ENCODE peak calls at places on chromosomes 16 and 17, in seven cellular contexts. J is testis, I is esophagus squamous epithelium, X is heart right ventricle, Y is ascending aorta, N is thoracic aorta, U is mucosa of descending colon. V is an unnamed sample. For H3K4me1, the result is how much of the 10 kb centered on the place peaks cover.

GRCh38 chr16:12515771-12516170 is 287.9 kb downstream of the CPPED1 start:
- DNase-seq in N (no peak), I (no peak), U (no peak), X (no peak), J (no peak), Y (no peak), V (no peak)

GRCh38 chr16:70573451-70574121 is 50.0 kb downstream of the SF3B3 start:
- DNase-seq in X (peak), Y (no peak), J (peak), N (no peak), I (no peak), U (no peak), V (no peak)

GRCh38 chr16:85151603-85152413 is 39.5 kb upstream of the CIBAR2 start:
- DNase-seq in Y (peak), N (peak), X (peak), U (peak), I (no peak), J (peak), V (peak)

GRCh38 chr17:30332057-30332542 is 1.8 kb downstream of the TMIGD1 start:
- DNase-seq in U (no peak), Y (no peak), J (no peak), N (no peak), I (no peak), X (no peak), V (no peak)

GRCh38 chr16:68563631-68564366 is 24.7 kb downstream of the ZFP90 start:
- DNase-seq in Y (no peak), J (no peak), N (no peak), I (no peak), U (no peak), X (no peak), V (no peak)

GRCh38 chr17:36493956-36494355 is 7.5 kb downstream of the ZNHIT3 start:
- DNase-seq in Y (no peak), I (no peak), N (no peak), U (no peak), X (no peak), J (no peak), V (no peak)

GRCh38 chr17:77963441-77963840 is 4.9 kb downstream of the TNRC6C start:
- DNase-seq in Y (no peak), J (peak), U (no peak), I (no peak), N (no peak), X (peak), V (no peak)

GRCh38 chr16:89880477-89881367 is 7.3 kb downstream of the TCF25 start:
- DNase-seq in X (no peak), Y (no peak), N (no peak), J (no peak), I (no peak), U (no peak), V (no peak)

GRCh38 chr17:3666516-3666915 is 1.9 kb downstream of the TAX1BP3 start:
- DNase-seq in J (no peak), U (no peak), X (no peak), Y (no peak), N (no peak), I (no peak), V (no peak)

GRCh38 chr17:14084955-14085354 is 15.7 kb downstream of the COX10 start:
- DNase-seq in I (no peak), Y (no peak), U (no peak), J (no peak), N (no peak), X (no peak), V (no peak)

GRCh38 chr17:74408830-74409229 is 23.1 kb upstream of the GPRC5C start:
- DNase-seq in U (no peak), J (no peak), Y (no peak), N (no peak), I (no peak), X (no peak), V (no peak)

GRCh38 chr17:42387663-42388380 is 420 bp downstream of the STAT3 start:
- DNase-seq in I (no peak), J (no peak), Y (no peak), X (peak), N (no peak), U (peak), V (no peak)

GRCh38 chr17:79575229-79575628 is 35.6 kb downstream of the RBFOX3 start:
- DNase-seq in I (no peak), X (no peak), U (no peak), N (no peak), Y (no peak), J (no peak), V (no peak)

GRCh38 chr17:3879181-3879580 is 13.7 kb downstream of the CAMKK1 start:
- DNase-seq in N (no peak), X (peak), I (no peak), U (peak), J (no peak), Y (no peak), V (no peak)

GRCh38 chr16:73887895-73888294 is 408.7 kb upstream of the PSMD7 start:
- DNase-seq in X (no peak), U (no peak), J (no peak), Y (no peak), N (no peak), I (no peak), V (no peak)

GRCh38 chr17:30950669-30951399 is 20.0 kb upstream of the RNF135 start:
- DNase-seq in U (peak), Y (peak), X (peak), J (no peak), N (peak), I (no peak), V (peak)

GRCh38 chr16:67238278-67238575 is 9.1 kb downstream of the FHOD1 start:
- DNase-seq in J (no peak), I (no peak), U (no peak), Y (no peak), N (no peak), X (no peak), V (no peak)

GRCh38 chr16:86227801-86228200 is 282.5 kb upstream of the FOXF1 start:
- DNase-seq in N (no peak), J (no peak), X (no peak), Y (no peak), U (no peak), I (no peak), V (no peak)

GRCh38 chr16:30533748-30534367 is 800 bp downstream of the ZNF747 start:
- DNase-seq in I (no peak), X (no peak), N (no peak), U (no peak), Y (no peak), J (no peak), V (no peak)

GRCh38 chr17:18191967-18192366 is 8.3 kb downstream of the ALKBH5 start:
- DNase-seq in J (no peak), U (no peak), Y (no peak), X (no peak), I (no peak), N (no peak), V (no peak)

DNA sequence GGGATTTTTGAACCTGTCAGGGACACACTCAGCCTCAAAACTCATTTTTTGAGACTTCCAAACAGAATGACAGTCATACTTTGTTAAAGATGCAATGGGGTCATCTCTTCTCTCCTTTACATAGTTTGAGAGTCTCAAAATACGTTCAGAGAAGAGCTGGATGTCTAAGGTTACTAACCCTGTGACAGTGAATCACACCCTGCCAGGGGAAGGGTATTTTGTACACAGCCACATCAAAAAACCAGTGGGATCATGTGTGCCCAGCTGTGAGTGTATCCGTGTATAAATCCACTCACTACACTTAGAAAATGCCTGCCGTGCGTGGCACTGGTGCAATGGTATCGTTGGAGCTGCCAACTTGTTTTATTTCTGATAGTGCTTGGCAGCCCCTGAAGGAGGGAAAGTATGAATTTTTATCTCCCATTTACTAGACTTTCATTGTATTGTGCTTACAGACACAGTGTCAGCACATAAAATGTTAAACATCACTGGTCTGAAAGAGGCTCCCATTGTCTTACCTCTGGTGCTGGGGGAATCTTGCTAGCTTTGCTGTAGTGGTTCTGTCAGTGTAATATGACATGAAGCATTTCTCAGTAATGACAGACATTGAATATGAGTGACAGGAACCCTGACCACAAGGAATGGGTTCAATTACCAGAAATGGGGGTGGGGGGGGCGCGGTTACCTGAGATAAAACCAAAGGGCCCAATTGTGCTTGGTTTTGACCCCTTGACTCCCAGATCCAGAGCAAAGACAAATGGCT is 256.3 kb downstream of the FTO start:
- DNase-seq in I (no peak), U (no peak), Y (no peak), J (no peak), X (no peak), N (no peak), V (no peak)
- H3K4me1 ChIP-seq in I (under half), U (under half), Y (under half), J (under half), X (under half), N (under half), V (under half)

GRCh38 chr17:63694974-63695773 is 4.8 kb downstream of the LIMD2 start:
- DNase-seq in U (no peak), N (no peak), Y (no peak), J (no peak), X (no peak), I (no peak), V (no peak)
- H3K4me3 ChIP-seq in U (no peak), N (no peak), Y (no peak), J (no peak), X (no peak), I (no peak), V (no peak)

DNA sequence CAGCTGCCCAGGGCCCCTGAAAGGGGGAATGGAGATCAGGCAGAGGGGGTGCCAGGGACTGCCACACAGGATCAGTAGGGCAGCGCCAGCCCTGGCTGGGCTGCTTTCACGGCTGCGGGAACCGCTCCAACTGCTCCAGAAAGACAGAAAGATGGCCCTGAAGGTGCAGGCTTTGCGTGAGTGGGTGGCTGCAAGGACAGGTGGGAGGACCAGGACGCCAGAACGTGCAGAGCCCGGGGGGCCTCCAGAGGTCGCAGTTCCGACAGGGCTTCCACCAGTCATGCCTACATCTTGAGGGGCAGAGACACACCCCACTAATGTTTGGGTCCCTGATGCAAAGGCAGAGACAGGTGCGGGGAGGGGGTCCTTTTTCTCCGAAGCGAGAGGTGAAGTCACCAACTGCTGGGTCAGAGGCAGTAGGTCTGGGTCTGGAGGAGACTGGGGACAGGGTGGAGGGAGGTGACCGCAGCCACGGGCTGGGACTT is 790 bp upstream of the ATP6V0C start:
- DNase-seq in I (no peak), Y (no peak), J (no peak), N (no peak), X (no peak), U (peak), V (no peak)
- TF ChIP-seq CTCF in I (no peak), Y (no peak), J (no peak), N (no peak), X (no peak), U (no peak), V (no peak)

GRCh38 chr17:82317394-82318168 is at the start of gene CD7:
- DNase-seq in X (no peak), U (no peak), N (no peak), Y (no peak), J (no peak), I (no peak), V (no peak)

GRCh38 chr17:82320140-82320840 is 2.9 kb upstream of the CD7 start:
- DNase-seq in Y (no peak), X (no peak), J (no peak), U (no peak), I (no peak), N (no peak), V (no peak)

GRCh38 chr17:82319619-82320062 is 2.2 kb upstream of the CD7 start:
- DNase-seq in Y (no peak), I (no peak), J (no peak), X (no peak), U (no peak), N (no peak), V (no peak)

GRCh38 chr17:82318169-82318498 is 726 bp upstream of the CD7 start:
- DNase-seq in I (no peak), J (no peak), X (no peak), N (no peak), Y (no peak), U (no peak), V (no peak)

DNA sequence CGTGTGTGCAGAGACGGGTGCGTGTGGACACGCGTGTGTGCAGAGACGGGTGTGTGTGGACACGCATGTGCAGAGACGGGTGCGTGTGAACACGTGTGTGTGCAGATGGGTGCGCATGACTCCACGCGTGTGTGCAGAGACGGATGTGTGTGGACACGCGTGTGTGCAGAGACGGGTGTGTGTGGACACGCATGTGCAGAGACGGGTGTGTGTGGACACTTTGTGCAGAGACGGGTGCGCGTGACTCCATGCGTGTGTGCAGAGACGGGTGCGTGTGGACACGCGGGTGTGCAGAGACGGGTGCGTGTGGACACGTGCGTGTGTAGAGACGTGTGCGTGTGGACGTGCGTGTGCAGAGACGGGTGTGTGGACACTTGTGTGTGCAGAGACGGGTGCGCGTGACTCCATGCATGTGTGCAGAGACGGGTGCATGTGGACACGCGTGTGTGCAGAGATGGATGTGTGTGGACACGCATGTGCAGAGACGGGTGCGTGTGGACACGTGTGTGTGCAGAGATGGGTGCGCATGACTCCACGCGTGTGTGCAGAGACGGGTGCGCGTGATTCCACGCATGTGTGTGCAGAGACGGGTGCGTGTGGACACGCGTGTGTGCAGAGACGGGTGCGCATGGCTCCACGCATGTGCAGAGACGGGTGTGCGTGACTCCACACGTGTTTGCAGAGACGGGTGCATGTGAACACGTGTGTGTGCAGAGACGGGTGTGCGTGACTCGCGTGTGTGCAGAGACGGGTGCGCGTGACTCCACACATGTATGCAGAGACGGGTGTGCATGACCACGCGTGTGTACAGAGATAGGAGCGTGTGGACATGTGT is 1.6 kb upstream of the CD7 start:
- DNase-seq in I (no peak), Y (no peak), U (no peak), X (no peak), N (no peak), J (no peak), V (no peak)
- H3K4me1 ChIP-seq in I (under half), Y (under half), U (under half), X (under half), N (under half), J (under half), V (under half)

GRCh38 chr17:28320215-28321061 is 1.4 kb downstream of the TMEM97 start:
- DNase-seq in X (no peak), U (no peak), J (peak), I (no peak), Y (no peak), N (no peak), V (no peak)
- H3K4me3 ChIP-seq in X (no peak), U (no peak), J (peak), I (no peak), Y (no peak), N (peak), V (no peak)

GRCh38 chr17:20226814-20227482 is 217.8 kb downstream of the SPECC1 start:
- DNase-seq in N (peak), I (no peak), X (peak), U (peak), Y (no peak), J (peak), V (peak)
- TF ChIP-seq CTCF in N (peak), I (peak), X (peak), U (peak), Y (peak), J (peak), V (peak)

DNA sequence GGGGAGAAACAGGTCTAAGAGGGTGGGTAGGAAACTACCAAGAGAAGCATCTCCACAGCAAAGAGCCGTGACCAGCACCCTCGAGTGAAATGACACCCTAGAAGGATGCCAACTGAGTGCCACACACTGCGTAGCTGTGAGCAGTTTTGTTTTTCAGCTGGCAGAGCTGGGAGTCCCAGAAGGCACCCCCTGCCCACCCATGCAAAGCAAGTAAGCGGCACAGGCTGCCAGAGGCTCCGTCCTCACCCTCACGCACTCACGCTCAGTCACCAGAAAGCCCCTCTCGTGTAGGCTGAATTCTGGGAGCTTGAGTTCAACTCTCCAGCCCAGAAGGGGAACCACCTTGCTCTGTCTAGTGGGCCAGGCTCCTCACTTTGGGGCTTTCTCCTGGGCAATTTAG is 146.0 kb downstream of the GAS7 start:
- DNase-seq in I (no peak), Y (no peak), U (no peak), N (no peak), J (no peak), X (no peak), V (no peak)
- H3K4me1 ChIP-seq in I (under half), Y (under half), U (under half), N (under half), J (under half), X (under half), V (under half)

DNA sequence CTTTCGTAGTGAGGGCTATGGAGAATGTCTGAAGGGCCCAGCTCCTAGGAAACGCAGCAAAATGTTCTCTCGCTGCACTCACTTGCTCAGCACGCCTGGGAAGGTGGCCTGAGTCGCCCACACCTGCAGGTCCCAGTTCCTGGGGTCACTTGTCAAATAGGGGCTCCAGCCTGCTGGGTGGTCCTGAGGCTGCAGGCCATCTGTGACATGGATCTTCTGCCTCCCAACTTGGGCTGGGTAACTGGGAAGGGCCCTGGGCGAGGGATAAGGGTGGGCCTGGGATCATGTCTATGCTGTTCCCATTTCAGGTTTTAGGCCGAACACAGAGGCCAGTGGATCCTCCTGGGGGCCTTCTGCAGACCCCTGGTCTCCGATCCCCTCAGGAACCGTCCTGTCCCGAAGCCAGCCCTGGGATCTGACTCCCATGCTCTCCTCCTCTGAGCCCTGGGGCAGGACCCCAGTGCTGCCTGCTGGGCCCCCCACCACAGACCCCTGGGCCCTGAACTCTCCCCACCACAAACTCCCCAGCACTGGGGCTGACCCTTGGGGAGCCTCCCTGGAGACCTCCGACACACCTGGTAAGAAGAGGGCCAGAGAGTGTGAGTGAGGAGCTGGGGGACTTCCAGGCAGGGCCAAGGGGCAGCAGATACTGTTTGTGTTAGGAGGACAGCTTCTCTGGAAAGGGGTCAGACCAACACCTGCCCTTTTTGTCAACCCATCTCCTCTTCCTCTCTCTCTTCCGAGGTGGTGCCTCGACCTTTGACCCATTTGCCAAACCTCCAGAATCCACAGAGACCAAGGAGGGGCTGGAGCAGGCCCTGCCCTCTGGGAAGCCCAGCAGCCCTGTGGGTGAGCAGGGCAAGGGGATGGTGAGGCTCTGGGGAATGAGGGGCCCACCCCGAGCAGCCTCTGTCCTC is 6.2 kb upstream of the SPATA20 start:
- DNase-seq in U (peak), X (no peak), J (no peak), Y (no peak), I (no peak), N (no peak), V (no peak)
- H3K4me3 ChIP-seq in U (no peak), X (no peak), J (no peak), Y (no peak), I (peak), N (no peak), V (no peak)

V was measured in right atrium auricular region.